ENCODE peak calls at places on chromosomes 11 and 22, in six cellular contexts. O is right cardiac atrium, D is lower lobe of right lung, W is H1, P is tibial artery, H is PC-3. R is an unnamed sample.

GRCh38 chr11:134509381-134510068 is 97.5 kb upstream of the B3GAT1 start:
- DNase-seq in P (peak; percentile 52), D (peak; percentile 32), H (no peak), W (no peak), O (no peak), R (no peak)

GRCh38 chr11:86511086-86511551 is 136.4 kb downstream of the CCDC81 start:
- DNase-seq in D (no peak), P (no peak), H (peak; percentile 36), W (no peak), O (no peak), R (no peak)

GRCh38 chr11:129815596-129816461 is at the start of gene TMEM45B:
- DNase-seq in W (peak; percentile 78), P (no peak), O (peak; percentile 46), H (peak; percentile 66), D (peak; percentile 76), R (no peak)

GRCh38 chr22:50470491-50470890 is 4.3 kb downstream of the SBF1 start:
- DNase-seq in P (no peak), W (no peak), D (no peak), H (no peak), O (no peak), R (no peak)

GRCh38 chr22:45960477-45961386 is 16.2 kb downstream of the WNT7B start:
- DNase-seq in H (no peak), P (no peak), O (no peak), D (no peak), W (no peak), R (no peak)

GRCh38 chr11:27934830-27935145 is 173.2 kb downstream of the KIF18A start:
- DNase-seq in O (no peak), D (no peak), W (no peak), H (peak; percentile 95), P (no peak), R (no peak)

GRCh38 chr22:44024288-44024908 is at the start of gene PARVB:
- DNase-seq in W (peak; percentile 53), H (peak; percentile 6), P (no peak), D (peak; percentile 51), O (peak; percentile 82), R (no peak)

GRCh38 chr11:123103326-123103980 is 41.5 kb upstream of the HSPA8 start:
- DNase-seq in D (no peak), H (peak; percentile 87), W (no peak), P (peak; percentile 78), O (peak; percentile 69), R (no peak)

GRCh38 chr11:75583710-75584658 is 21.9 kb downstream of the SERPINH1 start:
- DNase-seq in O (peak; percentile 93), D (peak; percentile 77), W (peak; percentile 75), H (no peak), P (peak; percentile 87), R (no peak)

GRCh38 chr11:5071815-5072214 is 2.4 kb downstream of the OR52E1 start:
- DNase-seq in W (no peak), P (no peak), D (no peak), O (no peak), H (no peak), R (no peak)

GRCh38 chr22:42758929-42759629 is 38.4 kb upstream of the A4GALT start:
- DNase-seq in O (no peak), D (no peak), W (no peak), H (peak; percentile 15), P (no peak), R (no peak)

GRCh38 chr22:33076368-33076767 is 18.2 kb upstream of the SYN3 start:
- DNase-seq in D (no peak), W (no peak), O (no peak), H (no peak), P (no peak), R (no peak)

GRCh38 chr11:76680517-76681425 is 10.2 kb upstream of the LRRC32 start:
- DNase-seq in D (peak; percentile 58), P (peak; percentile 83), W (peak; percentile 89), H (peak; percentile 81), O (peak; percentile 87), R (no peak)

GRCh38 chr11:2663506-2663905 is 36.3 kb downstream of the KCNQ1OT1 start:
- DNase-seq in W (no peak), D (no peak), H (no peak), O (no peak), P (no peak), R (no peak)

GRCh38 chr22:42939941-42940653 is 74.9 kb downstream of the PACSIN2 start:
- DNase-seq in W (no peak), D (peak; percentile 66), O (peak; percentile 63), H (peak; percentile 93), P (peak; percentile 77), R (no peak)

GRCh38 chr22:45429921-45430775 is 16.7 kb downstream of the RIBC2 start:
- DNase-seq in P (peak; percentile 58), D (peak; percentile 31), W (no peak), H (no peak), O (no peak), R (peak; percentile 38)

GRCh38 chr22:29207231-29207550 is 1.5 kb downstream of the EMID1 start:
- DNase-seq in P (no peak), W (no peak), D (no peak), O (no peak), H (no peak), R (no peak)
- H3K4me1 ChIP-seq in P (no peaks in the 10 kb centered on the region), W (peaks cover 4% of the 10 kb centered on the region), D (peaks cover 37% of the 10 kb centered on the region), O (peaks cover 4% of the 10 kb centered on the region), H (no peaks in the 10 kb centered on the region), R (no peaks in the 10 kb centered on the region)

GRCh38 chr22:38222797-38223119 is 21.0 kb downstream of the MAFF start:
- DNase-seq in O (no peak), D (no peak), H (no peak), W (no peak), P (no peak), R (no peak)

GRCh38 chr22:38220163-38220562 is 18.4 kb downstream of the MAFF start:
- DNase-seq in O (no peak), W (no peak), H (no peak), D (no peak), P (no peak), R (no peak)

GRCh38 chr22:38221908-38222796 is 20.4 kb downstream of the MAFF start:
- DNase-seq in O (no peak), H (no peak), W (peak; percentile 56), D (no peak), P (no peak), R (no peak)

GRCh38 chr22:38220653-38221386 is 19.0 kb downstream of the MAFF start:
- DNase-seq in P (no peak), W (no peak), D (no peak), O (no peak), H (no peak), R (no peak)

GRCh38 chr22:38221407-38221806 is 19.6 kb downstream of the MAFF start:
- DNase-seq in P (no peak), D (no peak), O (no peak), H (no peak), W (no peak), R (no peak)
- H3K4me1 ChIP-seq in P (peaks cover 10% of the 10 kb centered on the region), D (peaks cover 49% of the 10 kb centered on the region), O (peaks cover 10% of the 10 kb centered on the region), H (peaks cover 21% of the 10 kb centered on the region), W (peaks cover 15% of the 10 kb centered on the region), R (peaks cover 33% of the 10 kb centered on the region)

DNA sequence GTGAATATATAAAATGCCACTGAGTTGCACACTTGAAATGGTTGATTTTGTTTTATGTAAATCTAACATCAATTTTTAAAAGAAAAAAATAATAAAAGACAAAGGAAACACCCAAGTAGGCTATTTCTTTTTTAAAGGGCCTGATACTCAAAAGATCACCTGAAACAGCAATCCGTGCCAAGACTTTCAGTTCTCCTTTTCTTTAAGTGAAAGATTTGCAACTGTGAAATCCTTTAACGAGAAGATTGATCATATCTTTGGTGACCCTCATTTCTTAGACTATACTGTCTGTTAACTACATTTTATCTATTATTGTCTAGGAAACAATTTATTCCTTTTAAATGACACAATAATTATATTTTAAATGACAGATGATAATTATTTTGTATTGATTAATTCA is 1841.5 kb downstream of the LRRC4C start:
- DNase-seq in P (no peak), H (no peak), D (no peak), W (no peak), O (no peak), R (no peak)
- H3K4me1 ChIP-seq in P (no peaks in the 10 kb centered on the region), H (no peaks in the 10 kb centered on the region), D (no peaks in the 10 kb centered on the region), W (no peaks in the 10 kb centered on the region), O (no peaks in the 10 kb centered on the region), R (no peaks in the 10 kb centered on the region)

GRCh38 chr22:49360746-49361145 is 466.9 kb downstream of the BRD1 start:
- DNase-seq in D (no peak), W (no peak), H (no peak), P (no peak), O (no peak), R (no peak)

GRCh38 chr22:49361164-49361563 is 466.5 kb downstream of the BRD1 start:
- DNase-seq in D (no peak), P (no peak), O (no peak), H (no peak), W (no peak), R (no peak)

GRCh38 chr22:49356428-49356827 is 471.2 kb downstream of the BRD1 start:
- DNase-seq in W (peak; percentile 14), D (no peak), O (no peak), H (no peak), P (no peak), R (no peak)

GRCh38 chr22:49358041-49358440 is 469.6 kb downstream of the BRD1 start:
- DNase-seq in P (no peak), O (no peak), W (peak; percentile 38), D (peak; percentile 18), H (no peak), R (no peak)

GRCh38 chr22:49359061-49359460 is 468.6 kb downstream of the BRD1 start:
- DNase-seq in H (no peak), W (peak; percentile 29), O (no peak), P (no peak), D (peak; percentile 7), R (no peak)
- H3K4me1 ChIP-seq in H (no peaks in the 10 kb centered on the region), W (no peaks in the 10 kb centered on the region), O (no peaks in the 10 kb centered on the region), P (no peaks in the 10 kb centered on the region), D (no peaks in the 10 kb centered on the region), R (no peaks in the 10 kb centered on the region)

R was measured in RWPE2.